ENCODE peak calls at places on chromosomes 2 and 18, in six cellular contexts. One of them, this sample, is unnamed.

GRCh38 chr2:15043336-15044058 is 411.0 kb downstream of the LRATD1 start:
- DNase-seq in fibroblast of pulmonary artery: no peak
- DNase-seq in M059J: peak; percentile 2
- DNase-seq in fibroblast of the aortic adventitia: no peak
- DNase-seq in HFFc6: no peak
- DNase-seq in NCI-H1694: no peak
- DNase-seq in this sample: no peak

GRCh38 chr18:56257215-56257614 is 381.2 kb downstream of the TXNL1 start:
- DNase-seq in fibroblast of pulmonary artery: peak; percentile 62
- DNase-seq in M059J: peak; percentile 93
- DNase-seq in fibroblast of the aortic adventitia: peak; percentile 72
- DNase-seq in HFFc6: peak; percentile 88
- DNase-seq in NCI-H1694: no peak
- DNase-seq in this sample: peak; percentile 61

GRCh38 chr2:101617188-101617587 is 80.3 kb upstream of the MAP4K4 start:
- DNase-seq in fibroblast of pulmonary artery: peak; percentile 57
- DNase-seq in M059J: peak; percentile 37
- DNase-seq in fibroblast of the aortic adventitia: peak; percentile 13
- DNase-seq in HFFc6: peak; percentile 32
- DNase-seq in NCI-H1694: no peak
- DNase-seq in this sample: peak; percentile 25

GRCh38 chr2:31023550-31023949 is 114.7 kb downstream of the GALNT14 start:
- DNase-seq in fibroblast of pulmonary artery: no peak
- DNase-seq in M059J: no peak
- DNase-seq in fibroblast of the aortic adventitia: no peak
- DNase-seq in HFFc6: no peak
- DNase-seq in NCI-H1694: no peak
- DNase-seq in this sample: no peak

GRCh38 chr2:220473611-220474010 is 846.2 kb downstream of the SLC4A3 start:
- DNase-seq in fibroblast of pulmonary artery: peak; percentile 9
- DNase-seq in M059J: peak; percentile 13
- DNase-seq in fibroblast of the aortic adventitia: peak; percentile 74
- DNase-seq in HFFc6: peak; percentile 50
- DNase-seq in NCI-H1694: no peak
- DNase-seq in this sample: no peak

GRCh38 chr18:33720133-33720532 is 142.1 kb downstream of the ASXL3 start:
- DNase-seq in fibroblast of pulmonary artery: peak; percentile 52
- DNase-seq in M059J: no peak
- DNase-seq in fibroblast of the aortic adventitia: peak; percentile 67
- DNase-seq in HFFc6: no peak
- DNase-seq in NCI-H1694: no peak
- DNase-seq in this sample: peak; percentile 27

GRCh38 chr2:231545105-231545902 is 15.1 kb upstream of the NMUR1 start:
- DNase-seq in fibroblast of pulmonary artery: peak; percentile 78
- DNase-seq in M059J: peak; percentile 91
- DNase-seq in fibroblast of the aortic adventitia: peak; percentile 43
- DNase-seq in HFFc6: no peak
- DNase-seq in NCI-H1694: no peak
- DNase-seq in this sample: peak; percentile 35

GRCh38 chr2:20635698-20636584 is 15.0 kb downstream of the HS1BP3 start:
- DNase-seq in fibroblast of pulmonary artery: peak; percentile 82
- DNase-seq in M059J: peak; percentile 66
- DNase-seq in fibroblast of the aortic adventitia: peak; percentile 80
- DNase-seq in HFFc6: peak; percentile 65
- DNase-seq in NCI-H1694: peak; percentile 89
- DNase-seq in this sample: peak; percentile 83

GRCh38 chr18:24490545-24490944 is 30.1 kb downstream of the HRH4 start:
- DNase-seq in fibroblast of pulmonary artery: peak; percentile 6
- DNase-seq in M059J: peak; percentile 23
- DNase-seq in fibroblast of the aortic adventitia: no peak
- DNase-seq in HFFc6: peak; percentile 13
- DNase-seq in NCI-H1694: no peak
- DNase-seq in this sample: peak; percentile 29

GRCh38 chr18:28571929-28572328 is 395.0 kb upstream of the CDH2 start:
- DNase-seq in fibroblast of pulmonary artery: no peak
- DNase-seq in M059J: no peak
- DNase-seq in fibroblast of the aortic adventitia: no peak
- DNase-seq in HFFc6: no peak
- DNase-seq in NCI-H1694: no peak
- DNase-seq in this sample: no peak

GRCh38 chr2:230902180-230902899 is 22.7 kb downstream of the GPR55 start:
- DNase-seq in fibroblast of pulmonary artery: peak; percentile 84
- DNase-seq in M059J: peak; percentile 67
- DNase-seq in fibroblast of the aortic adventitia: peak; percentile 74
- DNase-seq in HFFc6: peak; percentile 55
- DNase-seq in NCI-H1694: peak; percentile 50
- DNase-seq in this sample: peak; percentile 71

GRCh38 chr18:37403100-37403781 is 162.4 kb downstream of the CELF4 start:
- DNase-seq in fibroblast of pulmonary artery: peak; percentile 77
- DNase-seq in M059J: peak; percentile 96
- DNase-seq in fibroblast of the aortic adventitia: peak; percentile 43
- DNase-seq in HFFc6: peak; percentile 95
- DNase-seq in NCI-H1694: peak; percentile 72
- DNase-seq in this sample: peak; percentile 92

GRCh38 chr2:6855860-6856547 is 9.7 kb downstream of the CMPK2 start:
- DNase-seq in fibroblast of pulmonary artery: no peak
- DNase-seq in M059J: peak; percentile 59
- DNase-seq in fibroblast of the aortic adventitia: no peak
- DNase-seq in HFFc6: no peak
- DNase-seq in NCI-H1694: no peak
- DNase-seq in this sample: peak; percentile 26

GRCh38 chr2:130380096-130380934 is 24.5 kb downstream of the PTPN18 start:
- DNase-seq in fibroblast of pulmonary artery: no peak
- DNase-seq in M059J: peak; percentile 6
- DNase-seq in fibroblast of the aortic adventitia: no peak
- DNase-seq in HFFc6: no peak
- DNase-seq in NCI-H1694: no peak
- DNase-seq in this sample: no peak

GRCh38 chr2:126776701-126777619 is 121.0 kb downstream of the GYPC start:
- DNase-seq in fibroblast of pulmonary artery: peak; percentile 77
- DNase-seq in M059J: peak; percentile 47
- DNase-seq in fibroblast of the aortic adventitia: peak; percentile 69
- DNase-seq in HFFc6: peak; percentile 57
- DNase-seq in NCI-H1694: peak; percentile 43
- DNase-seq in this sample: peak; percentile 74

GRCh38 chr2:68740184-68740914 is 5.7 kb downstream of the ARHGAP25 start:
- DNase-seq in fibroblast of pulmonary artery: peak; percentile 52
- DNase-seq in M059J: peak; percentile 9
- DNase-seq in fibroblast of the aortic adventitia: peak; percentile 21
- DNase-seq in HFFc6: no peak
- DNase-seq in NCI-H1694: no peak
- DNase-seq in this sample: no peak

GRCh38 chr2:25204190-25204838 is 35.9 kb upstream of the POMC start:
- DNase-seq in fibroblast of pulmonary artery: no peak
- DNase-seq in M059J: no peak
- DNase-seq in fibroblast of the aortic adventitia: no peak
- DNase-seq in HFFc6: no peak
- DNase-seq in NCI-H1694: no peak
- DNase-seq in this sample: no peak

GRCh38 chr18:35507623-35508022 is 9.9 kb upstream of the INO80C start:
- DNase-seq in fibroblast of pulmonary artery: no peak
- DNase-seq in M059J: no peak
- DNase-seq in fibroblast of the aortic adventitia: no peak
- DNase-seq in HFFc6: no peak
- DNase-seq in NCI-H1694: no peak
- DNase-seq in this sample: no peak

This sample was measured in kidney tubule cell.